ENCODE peak calls at places on chromosome 22, in seven cellular contexts. R is mesendoderm, J is heart left ventricle, N is endothelial cell, S is mesenchymal stem cell, W is DMS153, I is GF-D8. G is an unnamed sample.

GRCh38 chr22:32572741-32573140 is 98.1 kb downstream of the FBXO7 start:
- DNase-seq in R (no peak), J (no peak), N (no peak), S (no peak), W (no peak), I (no peak), G (no peak)

GRCh38 chr22:26568207-26568706 is 21.7 kb downstream of the TPST2 start:
- DNase-seq in R (peak), J (no peak), N (peak), S (peak), W (peak), I (no peak), G (peak)

GRCh38 chr22:20653012-20653794 is 120.7 kb upstream of the SERPIND1 start:
- DNase-seq in R (no peak), J (no peak), N (no peak), S (no peak), W (no peak), I (no peak), G (no peak)

GRCh38 chr22:21963286-21963685 is 10.6 kb upstream of the PPM1F start:
- DNase-seq in R (no peak), J (no peak), N (no peak), S (no peak), W (no peak), I (no peak), G (no peak)

GRCh38 chr22:34243023-34243422 is 322.7 kb upstream of the LARGE1 start:
- DNase-seq in R (peak), J (no peak), N (no peak), S (no peak), W (no peak), I (no peak), G (no peak)

GRCh38 chr22:20403779-20404140 is 9.8 kb downstream of the ZNF74 start:
- DNase-seq in R (no peak), J (no peak), N (no peak), S (no peak), W (no peak), I (no peak), G (no peak)

GRCh38 chr22:49372530-49373288 is 455.0 kb downstream of the BRD1 start:
- DNase-seq in R (peak), J (no peak), N (peak), S (no peak), W (no peak), I (no peak), G (no peak)

GRCh38 chr22:25741692-25742626 is at the start of gene MYO18B:
- DNase-seq in R (peak), J (peak), N (no peak), S (no peak), W (no peak), I (no peak), G (no peak)

GRCh38 chr22:38220163-38220562 is 18.4 kb downstream of the MAFF start:
- DNase-seq in R (no peak), J (no peak), N (no peak), S (no peak), W (no peak), I (no peak), G (no peak)

GRCh38 chr22:23763579-23764331 is 965 bp downstream of the C22orf15 start:
- DNase-seq in R (peak), J (peak), N (peak), S (no peak), W (peak), I (no peak), G (no peak)

GRCh38 chr22:23169032-23169384 is 11.3 kb upstream of the BCR start:
- DNase-seq in R (no peak), J (no peak), N (no peak), S (no peak), W (no peak), I (no peak), G (no peak)

GRCh38 chr22:43479962-43480361 is 68.1 kb downstream of the MPPED1 start:
- DNase-seq in R (no peak), J (no peak), N (no peak), S (no peak), W (no peak), I (peak), G (no peak)

GRCh38 chr22:40932396-40932795 is 18.8 kb upstream of the RBX1 start:
- DNase-seq in R (no peak), J (no peak), N (no peak), S (no peak), W (no peak), I (no peak), G (no peak)

GRCh38 chr22:47795477-47796127 is 1033.2 kb downstream of the TBC1D22A start:
- DNase-seq in R (peak), J (no peak), N (no peak), S (no peak), W (no peak), I (no peak), G (no peak)

GRCh38 chr22:19874307-19875060 is 19.8 kb upstream of the GNB1L start:
- DNase-seq in R (no peak), J (peak), N (no peak), S (no peak), W (peak), I (no peak), G (peak)

GRCh38 chr22:28629420-28630184 is 50.0 kb downstream of the TTC28 start:
- DNase-seq in R (peak), J (no peak), N (no peak), S (no peak), W (no peak), I (no peak), G (no peak)

GRCh38 chr22:46381142-46381541 is 45.6 kb downstream of the TRMU start:
- DNase-seq in R (no peak), J (peak), N (no peak), S (no peak), W (no peak), I (no peak), G (peak)

GRCh38 chr22:36136475-36136874 is 24.1 kb downstream of the APOL3 start:
- DNase-seq in R (no peak), J (no peak), N (no peak), S (peak), W (no peak), I (no peak), G (peak)

GRCh38 chr22:46725096-46725495 is 13.0 kb downstream of the CERK start:
- DNase-seq in R (no peak), J (no peak), N (no peak), S (no peak), W (no peak), I (no peak), G (no peak)

GRCh38 chr22:22855617-22856308 is 31.9 kb upstream of the IGLL5 start:
- DNase-seq in R (peak), J (no peak), N (peak), S (no peak), W (no peak), I (no peak), G (no peak)

G was measured in fibroblast of lung.